ENCODE peak calls at places on chromosomes 3 and 15, in four cellular contexts. One of them, this sample, is unnamed.

GRCh38 chr15:90603893-90604292 is 74.2 kb downstream of the CRTC3 start:
- DNase-seq in HuH-7: no peak
- DNase-seq in colonic mucosa: peak
- DNase-seq in GM19239: no peak
- DNase-seq in this sample: no peak

GRCh38 chr3:75015280-75015679 is 400.8 kb upstream of the CNTN3 start:
- DNase-seq in HuH-7: no peak
- DNase-seq in colonic mucosa: no peak
- DNase-seq in GM19239: no peak
- DNase-seq in this sample: no peak

GRCh38 chr3:64741344-64741743 is 53.5 kb upstream of the ADAMTS9 start:
- DNase-seq in HuH-7: no peak
- DNase-seq in colonic mucosa: no peak
- DNase-seq in GM19239: no peak
- DNase-seq in this sample: no peak

GRCh38 chr3:195896361-195897080 is 11.8 kb downstream of the TNK2 start:
- DNase-seq in HuH-7: no peak
- DNase-seq in colonic mucosa: no peak
- DNase-seq in GM19239: no peak
- DNase-seq in this sample: no peak

GRCh38 chr3:61876797-61877196 is 315.4 kb downstream of the PTPRG start:
- DNase-seq in HuH-7: no peak
- DNase-seq in colonic mucosa: no peak
- DNase-seq in GM19239: no peak
- DNase-seq in this sample: no peak

GRCh38 chr3:198032039-198032438 is 72.0 kb downstream of the LMLN start:
- DNase-seq in HuH-7: no peak
- DNase-seq in colonic mucosa: no peak
- DNase-seq in GM19239: no peak
- DNase-seq in this sample: no peak

GRCh38 chr3:194876403-194877165 is 190.9 kb downstream of the FAM43A start:
- DNase-seq in HuH-7: no peak
- DNase-seq in colonic mucosa: no peak
- DNase-seq in GM19239: no peak
- DNase-seq in this sample: no peak

GRCh38 chr3:107028626-107029025 is 348.6 kb upstream of the CCDC54 start:
- DNase-seq in HuH-7: no peak
- DNase-seq in colonic mucosa: no peak
- DNase-seq in GM19239: no peak
- DNase-seq in this sample: no peak

GRCh38 chr3:45163481-45163880 is 17.3 kb upstream of the CDCP1 start:
- DNase-seq in HuH-7: no peak
- DNase-seq in colonic mucosa: no peak
- DNase-seq in GM19239: no peak
- DNase-seq in this sample: no peak

This sample was measured in HepG2.